ENCODE peak calls at places on chromosomes 13 and 19, in nine cellular contexts. N is upper lobe of left lung, T is stomach, Z is tibial nerve, J is A549, M is K562, X is ovary, P is SK-N-SH, I is esophagus muscularis mucosa. V is an unnamed sample.

GRCh38 chr13:73708393-73708985 is 425.7 kb downstream of the KLF12 start:
- DNase-seq in X (no peak), Z (peak), N (no peak), J (peak), T (peak), P (peak), M (peak), I (no peak), V (peak)

GRCh38 chr13:88068975-88069374 is 397.8 kb downstream of the SLITRK5 start:
- DNase-seq in N (no peak), M (no peak), Z (no peak), T (no peak), J (no peak), P (no peak), X (no peak), I (no peak), V (no peak)

GRCh38 chr19:49866933-49867782 is at the start of gene PNKP:
- DNase-seq in N (peak), T (peak), P (peak), Z (peak), X (peak), M (peak), J (peak), I (peak), V (peak)

GRCh38 chr19:10516671-10517286 is 468 bp downstream of the S1PR5 start:
- DNase-seq in Z (no peak), N (no peak), P (no peak), J (no peak), T (no peak), I (no peak), M (no peak), X (no peak), V (no peak)

GRCh38 chr19:40225440-40226305 is 816 bp downstream of the CCNP start:
- DNase-seq in T (no peak), N (no peak), J (no peak), Z (no peak), P (no peak), X (no peak), M (no peak), I (no peak), V (no peak)

GRCh38 chr13:40059540-40060232 is 404.2 kb downstream of the COG6 start:
- DNase-seq in I (no peak), J (no peak), N (no peak), T (no peak), X (no peak), P (no peak), Z (no peak), M (no peak), V (no peak)

GRCh38 chr13:30792257-30793000 is 57.1 kb downstream of the ALOX5AP start:
- DNase-seq in P (peak), M (no peak), X (peak), T (peak), I (no peak), Z (peak), N (peak), J (peak), V (peak)

GRCh38 chr13:64414381-64414780 is 2815.8 kb downstream of the PCDH9 start:
- DNase-seq in M (no peak), N (no peak), T (no peak), Z (no peak), J (no peak), I (no peak), P (no peak), X (no peak), V (no peak)

GRCh38 chr13:45807520-45808099 is 43.9 kb downstream of the SIAH3 start:
- DNase-seq in J (peak), P (peak), M (peak), N (no peak), I (no peak), X (no peak), T (peak), Z (peak), V (no peak)

GRCh38 chr19:56080669-56081401 is 40.3 kb downstream of the ZNF787 start:
- DNase-seq in X (peak), N (peak), Z (peak), P (peak), M (peak), T (peak), J (peak), I (peak), V (peak)

GRCh38 chr13:73224708-73225107 is 165.9 kb downstream of the KLF5 start:
- DNase-seq in J (no peak), Z (no peak), M (no peak), P (no peak), X (no peak), N (no peak), I (no peak), T (no peak), V (no peak)

GRCh38 chr13:30787747-30788535 is 52.6 kb downstream of the ALOX5AP start:
- DNase-seq in N (no peak), T (no peak), J (no peak), X (no peak), P (no peak), I (no peak), M (no peak), Z (no peak), V (no peak)

GRCh38 chr13:49828452-49828851 is 36.0 kb upstream of the KPNA3 start:
- DNase-seq in J (no peak), Z (no peak), I (no peak), M (no peak), N (no peak), P (no peak), T (no peak), X (no peak), V (no peak)

GRCh38 chr13:105426454-105426853 is 1109.0 kb downstream of the EFNB2 start:
- DNase-seq in T (no peak), I (no peak), M (no peak), N (no peak), J (no peak), Z (no peak), P (no peak), X (no peak), V (no peak)

GRCh38 chr13:31027136-31027535 is 94.7 kb downstream of the TEX26 start:
- DNase-seq in X (no peak), T (no peak), P (no peak), J (no peak), I (no peak), Z (no peak), N (no peak), M (no peak), V (no peak)

GRCh38 chr13:40402931-40403412 is 263.5 kb downstream of the FOXO1 start:
- DNase-seq in X (peak), I (no peak), M (no peak), J (peak), P (no peak), N (no peak), Z (no peak), T (no peak), V (no peak)

GRCh38 chr19:31678421-31678820 is 329.2 kb upstream of the TSHZ3 start:
- DNase-seq in M (no peak), Z (no peak), T (no peak), P (no peak), N (no peak), I (peak), X (no peak), J (no peak), V (no peak)

GRCh38 chr13:100983111-100983510 is 308.5 kb upstream of the TMTC4 start:
- DNase-seq in P (no peak), T (no peak), N (no peak), Z (no peak), M (no peak), I (no peak), J (no peak), X (no peak), V (no peak)

GRCh38 chr19:45827459-45828093 is 12.5 kb upstream of the RSPH6A start:
- DNase-seq in X (no peak), T (no peak), M (no peak), J (no peak), P (no peak), N (peak), Z (no peak), I (no peak), V (no peak)

GRCh38 chr19:6724631-6725185 is 4.3 kb upstream of the C3 start:
- DNase-seq in N (no peak), J (no peak), X (no peak), Z (no peak), M (no peak), I (no peak), P (no peak), T (no peak), V (no peak)

GRCh38 chr19:18831524-18832330 is at the start of gene UPF1:
- DNase-seq in X (peak), J (peak), I (peak), T (peak), N (peak), P (peak), M (peak), Z (peak), V (peak)

GRCh38 chr13:21557995-21558394 is 46.0 kb downstream of the MICU2 start:
- DNase-seq in M (peak), X (no peak), T (no peak), Z (no peak), N (no peak), J (peak), I (no peak), P (peak), V (no peak)

GRCh38 chr19:42443944-42444398 is 1.2 kb upstream of the CXCL17 start:
- DNase-seq in I (no peak), P (no peak), N (no peak), J (no peak), T (peak), Z (no peak), M (no peak), X (no peak), V (no peak)

GRCh38 chr13:78121459-78122348 is 203.1 kb upstream of the EDNRB start:
- DNase-seq in M (peak), P (peak), I (no peak), X (no peak), Z (peak), N (no peak), T (peak), J (peak), V (peak)

GRCh38 chr19:50248826-50249225 is 45.4 kb downstream of the MYH14 start:
- DNase-seq in Z (no peak), X (no peak), N (peak), T (no peak), J (no peak), M (no peak), P (no peak), I (no peak), V (no peak)

GRCh38 chr19:46764817-46765291 is 18.6 kb upstream of the STRN4 start:
- DNase-seq in M (peak), P (no peak), I (no peak), J (no peak), Z (no peak), X (no peak), T (no peak), N (no peak), V (peak)

GRCh38 chr19:55227241-55228014 is 1.1 kb downstream of the TMEM86B start:
- DNase-seq in N (peak), I (no peak), T (no peak), X (no peak), Z (no peak), J (no peak), M (peak), P (no peak), V (no peak)

GRCh38 chr13:46317120-46317519 is 69.9 kb downstream of the RUBCNL start:
- DNase-seq in X (no peak), N (no peak), Z (no peak), I (no peak), J (no peak), M (no peak), T (no peak), P (no peak), V (no peak)

GRCh38 chr19:29966594-29967249 is 24.7 kb downstream of the URI1 start:
- DNase-seq in Z (no peak), J (no peak), I (no peak), T (no peak), P (no peak), N (no peak), M (no peak), X (no peak), V (no peak)

GRCh38 chr19:38932425-38933179 is 1.9 kb downstream of the MRPS12 start:
- DNase-seq in T (no peak), N (peak), J (peak), P (no peak), Z (no peak), I (no peak), M (peak), X (peak), V (no peak)

DNA sequence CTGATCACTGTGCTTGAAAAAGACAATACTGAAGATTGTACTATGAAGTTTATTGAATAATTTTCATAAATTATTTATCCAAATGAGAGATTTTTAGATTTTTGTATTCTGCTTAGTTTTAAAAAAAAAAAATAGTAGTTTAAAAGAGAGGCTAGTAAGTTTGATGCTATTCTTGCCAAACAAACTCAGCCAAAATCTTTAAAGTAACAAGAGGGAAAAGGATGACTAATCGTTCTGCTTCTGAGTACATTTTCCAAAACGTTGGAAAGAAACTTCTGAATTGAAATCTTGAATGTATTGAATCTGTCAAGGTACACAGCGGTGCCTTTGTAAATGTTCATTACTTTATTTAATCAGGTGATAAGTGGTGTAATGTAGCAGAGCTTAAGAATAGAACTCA is 34.4 kb downstream of the NUP58 start:
- DNase-seq in Z (no peak), M (no peak), T (no peak), P (no peak), X (no peak), I (no peak), N (no peak), J (no peak), V (no peak)
- TF ChIP-seq EP300 in Z (no peak), M (no peak), T (no peak), P (no peak), X (no peak), I (no peak), N (no peak), J (no peak), V (no peak)

DNA sequence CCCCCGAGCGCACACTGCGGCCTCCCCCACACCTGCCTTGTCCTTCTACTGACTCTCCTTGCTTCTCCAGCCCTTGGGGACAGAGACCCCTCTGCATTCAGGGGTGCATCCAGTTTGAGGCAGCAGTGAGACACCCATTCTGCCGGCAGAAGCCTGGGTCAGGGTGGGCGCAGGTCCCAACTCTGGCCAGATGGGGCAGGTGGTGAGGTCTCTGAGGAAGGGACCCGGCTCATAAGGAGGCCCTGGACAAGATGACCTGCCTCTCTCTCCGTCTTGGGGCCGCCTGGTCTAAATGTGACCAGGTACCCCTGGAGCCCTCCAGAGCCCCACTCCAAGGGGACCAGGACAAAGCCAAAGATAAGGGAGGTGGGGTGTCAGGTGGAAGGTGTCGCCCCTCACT is 6.1 kb downstream of the CHERP start:
- DNase-seq in J (no peak), X (no peak), N (peak), I (no peak), T (no peak), M (peak), P (peak), Z (no peak), V (no peak)
- TF ChIP-seq EP300 in J (no peak), X (no peak), N (no peak), I (no peak), T (no peak), M (no peak), P (no peak), Z (no peak), V (no peak)

GRCh38 chr13:94679614-94680013 is 32.7 kb downstream of the SOX21 start:
- DNase-seq in X (no peak), I (no peak), P (no peak), N (no peak), Z (no peak), T (no peak), J (no peak), M (no peak), V (no peak)
- TF ChIP-seq EP300 in X (no peak), I (no peak), P (no peak), N (no peak), Z (no peak), T (no peak), J (no peak), M (no peak), V (no peak)

GRCh38 chr19:41224632-41225031 is 5.6 kb downstream of the AXL start:
- DNase-seq in N (no peak), M (no peak), I (no peak), J (no peak), P (no peak), X (no peak), Z (no peak), T (no peak), V (no peak)

GRCh38 chr19:41225238-41226052 is 6.4 kb downstream of the AXL start:
- DNase-seq in N (no peak), J (peak), X (no peak), T (peak), M (no peak), P (peak), I (peak), Z (peak), V (peak)

GRCh38 chr19:41226874-41227390 is 7.9 kb downstream of the AXL start:
- DNase-seq in J (no peak), P (no peak), I (no peak), N (no peak), X (no peak), Z (no peak), T (no peak), M (no peak), V (no peak)

GRCh38 chr19:41228486-41228885 is 9.5 kb downstream of the AXL start:
- DNase-seq in Z (no peak), P (no peak), N (no peak), T (no peak), X (no peak), M (no peak), J (no peak), I (no peak), V (no peak)

DNA sequence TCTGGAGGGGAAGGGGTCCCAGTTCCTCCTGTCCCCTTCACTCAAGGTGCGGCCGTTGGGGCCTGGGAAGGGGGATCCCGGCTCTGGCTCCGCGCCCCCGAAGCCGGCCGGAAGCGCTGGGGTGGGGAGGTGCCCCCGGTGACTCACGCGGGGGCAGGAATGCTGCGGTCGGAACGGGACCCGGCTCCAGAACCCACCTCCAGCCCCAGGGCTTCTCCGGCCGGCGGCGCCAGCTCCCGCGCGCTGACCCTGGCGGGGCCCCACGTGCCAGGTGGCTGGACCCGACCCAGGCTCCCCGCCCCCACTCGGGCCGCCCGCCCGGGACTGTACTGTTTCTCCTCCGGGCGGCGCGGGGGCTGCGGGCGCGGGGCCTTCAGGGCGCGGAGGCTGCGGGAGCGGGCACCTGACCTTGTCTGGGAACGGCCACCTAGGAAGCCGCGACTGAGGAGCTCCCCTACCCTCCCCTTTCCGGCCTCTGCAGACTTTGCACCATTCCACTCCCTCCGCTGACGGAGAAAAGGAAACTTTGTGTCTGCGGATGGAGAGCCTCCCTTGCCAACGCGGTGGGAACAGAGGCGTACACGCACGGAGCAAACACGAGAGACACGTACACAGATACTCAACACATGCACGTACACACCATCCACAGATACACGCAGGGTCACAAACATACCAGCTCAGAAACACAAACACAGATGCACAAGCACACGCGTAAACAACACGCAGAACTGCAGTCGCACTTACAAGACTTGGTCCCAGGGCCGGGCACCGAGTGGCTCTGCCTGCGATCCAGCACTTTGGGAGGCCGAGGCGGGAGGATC is 7.2 kb downstream of the AXL start:
- DNase-seq in P (peak), X (peak), N (peak), J (peak), Z (peak), I (no peak), T (peak), M (peak), V (peak)
- TF ChIP-seq EP300 in P (no peak), X (no peak), N (no peak), J (peak), Z (no peak), I (no peak), T (no peak), M (no peak), V (no peak)

GRCh38 chr19:3012522-3013260 is 16.4 kb downstream of the TLE2 start:
- DNase-seq in Z (no peak), M (no peak), I (no peak), P (no peak), J (no peak), N (no peak), X (no peak), T (no peak), V (no peak)
- TF ChIP-seq EP300 in Z (no peak), M (no peak), I (no peak), P (no peak), J (no peak), N (no peak), X (no peak), T (no peak), V (no peak)

GRCh38 chr13:27713767-27714166 is 78.5 kb upstream of the GSX1 start:
- DNase-seq in N (no peak), I (no peak), P (no peak), M (no peak), X (no peak), J (no peak), T (no peak), Z (no peak), V (no peak)

GRCh38 chr13:27709779-27710178 is 82.5 kb upstream of the GSX1 start:
- DNase-seq in J (no peak), N (no peak), I (no peak), M (no peak), T (no peak), P (no peak), Z (no peak), X (no peak), V (no peak)

GRCh38 chr13:27708325-27708724 is 84.0 kb upstream of the GSX1 start:
- DNase-seq in T (no peak), X (no peak), I (no peak), Z (no peak), N (no peak), M (no peak), P (no peak), J (no peak), V (no peak)

DNA sequence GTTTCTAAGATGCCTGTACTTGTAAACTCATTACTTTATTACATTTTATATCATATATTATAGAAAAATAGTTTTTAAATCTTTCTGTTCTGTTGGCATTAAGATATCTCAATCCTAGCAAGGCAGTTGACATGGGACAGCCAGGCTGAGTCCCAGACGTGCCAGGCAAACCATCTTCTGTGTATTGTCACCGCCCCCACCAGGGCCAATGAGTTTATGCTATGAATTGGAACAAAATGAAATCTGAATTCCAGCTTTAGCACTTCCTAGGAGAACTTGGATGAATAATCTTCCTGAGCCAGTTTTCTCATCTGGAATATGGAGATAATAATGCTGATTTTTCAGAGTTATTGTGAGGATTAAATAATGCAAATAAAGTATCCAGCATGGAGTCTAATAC is 79.9 kb upstream of the GSX1 start:
- DNase-seq in J (no peak), I (no peak), T (peak), P (peak), X (no peak), Z (peak), N (no peak), M (no peak), V (peak)
- TF ChIP-seq EP300 in J (no peak), I (no peak), T (no peak), P (no peak), X (no peak), Z (no peak), N (no peak), M (no peak), V (no peak)

GRCh38 chr19:33876619-33877018 is 79.9 kb downstream of the KCTD15 start:
- DNase-seq in N (no peak), I (peak), X (no peak), T (no peak), J (no peak), Z (no peak), M (no peak), P (no peak), V (no peak)
- TF ChIP-seq EP300 in N (no peak), I (no peak), X (no peak), T (no peak), J (no peak), Z (no peak), M (no peak), P (no peak), V (no peak)

V was measured in transverse colon.